ENCODE peak calls at places on chromosomes 3 and 15, in four cellular contexts. U, Z, N and D are unnamed samples. For H3K9me3, the result is how much of the 10 kb centered on the place peaks cover.

GRCh38 chr3:105611304-105612192 is 244.8 kb downstream of the ALCAM start:
- DNase-seq in U (no peak), Z (no peak), N (no peak), D (no peak)

GRCh38 chr3:31423522-31423921 is 109.2 kb upstream of the STT3B start:
- DNase-seq in U (no peak), Z (no peak), N (no peak), D (no peak)

GRCh38 chr3:45583021-45583851 is 11.3 kb upstream of the LIMD1 start:
- DNase-seq in U (no peak), Z (peak), N (no peak), D (no peak)

GRCh38 chr3:183839751-183840150 is 14.4 kb upstream of the MAP6D1 start:
- DNase-seq in U (no peak), Z (no peak), N (no peak), D (no peak)

GRCh38 chr3:42014443-42014945 is 52.6 kb upstream of the ULK4 start:
- DNase-seq in U (no peak), Z (peak), N (no peak), D (no peak)

GRCh38 chr3:175186511-175186910 is 327.4 kb downstream of the NAALADL2 start:
- DNase-seq in U (no peak), Z (no peak), N (no peak), D (no peak)

GRCh38 chr3:36697397-36698001 is 66.9 kb downstream of the DCLK3 start:
- DNase-seq in U (no peak), Z (no peak), N (no peak), D (no peak)

GRCh38 chr15:72803006-72803405 is 19.4 kb upstream of the ADPGK start:
- DNase-seq in U (no peak), Z (no peak), N (no peak), D (no peak)

GRCh38 chr15:34721802-34722795 is 32.7 kb downstream of the GJD2 start:
- DNase-seq in U (no peak), Z (no peak), N (no peak), D (no peak)

GRCh38 chr3:64687781-64688515 is at the start of gene ADAMTS9:
- DNase-seq in U (no peak), Z (peak), N (peak), D (no peak)

GRCh38 chr3:126395846-126396513 is 1.3 kb downstream of the CFAP100 start:
- DNase-seq in U (no peak), Z (no peak), N (no peak), D (no peak)

GRCh38 chr3:194003128-194004057 is 132.6 kb upstream of the HES1 start:
- DNase-seq in U (no peak), Z (peak), N (peak), D (no peak)

GRCh38 chr3:19931767-19932188 is 2.2 kb downstream of the EFHB start:
- DNase-seq in U (no peak), Z (no peak), N (no peak), D (no peak)

GRCh38 chr3:139935071-139935865 is at the start of gene CLSTN2:
- DNase-seq in U (no peak), Z (peak), N (peak), D (no peak)

GRCh38 chr3:153093629-153094028 is 68.4 kb upstream of the RAP2B start:
- DNase-seq in U (no peak), Z (no peak), N (no peak), D (no peak)

GRCh38 chr3:65483475-65483874 is 555.2 kb downstream of the MAGI1 start:
- DNase-seq in U (no peak), Z (peak), N (peak), D (no peak)

GRCh38 chr3:38551026-38551832 is 55.1 kb downstream of the EXOG start:
- DNase-seq in U (no peak), Z (peak), N (no peak), D (no peak)

GRCh38 chr3:24704496-24704895 is 209.8 kb upstream of the THRB start:
- DNase-seq in U (no peak), Z (no peak), N (no peak), D (no peak)

GRCh38 chr15:52789601-52790165 is 453 bp downstream of the ONECUT1 start:
- DNase-seq in U (no peak), Z (no peak), N (no peak), D (no peak)

GRCh38 chr3:13712682-13713180 is 163.8 kb downstream of the FBLN2 start:
- DNase-seq in U (no peak), Z (no peak), N (peak), D (no peak)
- H3K9me3 ChIP-seq in U (under half), Z (under half), N (under half), D (under half)

GRCh38 chr15:25054329-25054728 is 99.5 kb downstream of the SNRPN start:
- DNase-seq in U (no peak), Z (no peak), N (no peak), D (no peak)

GRCh38 chr15:25053000-25053815 is 98.4 kb downstream of the SNRPN start:
- DNase-seq in U (no peak), Z (no peak), N (no peak), D (no peak)

GRCh38 chr15:25055356-25056068 is 100.7 kb downstream of the SNRPN start:
- DNase-seq in U (no peak), Z (no peak), N (no peak), D (no peak)

GRCh38 chr15:25056484-25057429 is 102.0 kb downstream of the SNRPN start:
- DNase-seq in U (no peak), Z (no peak), N (no peak), D (no peak)

DNA sequence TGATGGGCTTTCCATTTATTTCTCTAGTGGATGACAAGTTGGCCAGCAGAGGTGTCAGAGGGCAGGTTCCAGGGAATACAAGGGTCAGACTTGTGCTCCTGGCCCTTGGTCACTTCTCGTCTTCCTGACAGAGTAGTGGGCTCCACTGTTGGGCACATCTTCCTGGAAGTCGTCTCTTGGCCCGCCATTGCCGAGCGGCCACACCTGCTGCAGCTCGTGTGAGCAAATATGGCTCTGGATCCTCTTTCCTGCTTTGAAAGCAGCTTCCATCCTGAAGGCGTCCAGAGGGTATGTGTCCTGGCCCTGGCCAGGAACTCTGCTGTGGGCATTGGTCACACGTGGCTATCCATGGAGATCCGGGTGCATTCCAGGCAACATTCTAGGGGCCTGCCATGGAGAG is 100.2 kb downstream of the SNRPN start:
- DNase-seq in U (no peak), Z (no peak), N (no peak), D (no peak)
- H3K9me3 ChIP-seq in U (under half), Z (half or more), N (half or more), D (half or more)

GRCh38 chr15:25600751-25601150 is 161.9 kb upstream of the UBE3A start:
- DNase-seq in U (no peak), Z (no peak), N (no peak), D (no peak)

GRCh38 chr15:25596644-25597562 is 158.1 kb upstream of the UBE3A start:
- DNase-seq in U (no peak), Z (no peak), N (no peak), D (no peak)

GRCh38 chr15:25597576-25597975 is 158.8 kb upstream of the UBE3A start:
- DNase-seq in U (no peak), Z (no peak), N (no peak), D (no peak)
- H3K9me3 ChIP-seq in U (under half), Z (under half), N (under half), D (under half)

GRCh38 chr3:160098261-160098908 is 109.8 kb downstream of the IL12A start:
- DNase-seq in U (no peak), Z (no peak), N (no peak), D (no peak)

GRCh38 chr3:160091441-160091840 is 102.8 kb downstream of the IL12A start:
- DNase-seq in U (no peak), Z (no peak), N (no peak), D (no peak)

GRCh38 chr3:160097478-160097877 is 108.8 kb downstream of the IL12A start:
- DNase-seq in U (no peak), Z (no peak), N (no peak), D (no peak)

GRCh38 chr3:160092760-160093159 is 104.1 kb downstream of the IL12A start:
- DNase-seq in U (no peak), Z (no peak), N (no peak), D (no peak)

DNA sequence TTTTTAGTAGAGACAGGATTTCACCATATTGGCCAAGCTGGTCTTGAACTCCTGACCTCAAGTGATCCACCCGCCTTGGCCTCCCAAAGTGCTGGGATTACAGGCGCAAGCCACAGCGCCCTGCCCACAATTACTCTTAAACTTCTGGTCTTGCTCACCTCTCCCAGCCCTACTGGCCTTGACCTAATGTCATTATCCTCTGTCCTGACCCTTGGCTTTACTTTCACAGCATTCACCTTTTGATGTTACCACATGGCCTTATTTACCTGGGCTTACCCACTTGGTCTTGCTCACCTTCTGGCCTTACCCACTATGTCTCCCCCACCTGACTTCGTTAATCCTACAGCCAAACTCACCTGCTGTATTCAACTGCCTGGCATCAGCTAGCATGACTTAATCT is 105.9 kb downstream of the IL12A start:
- DNase-seq in U (no peak), Z (no peak), N (no peak), D (no peak)
- H3K9me3 ChIP-seq in U (under half), Z (under half), N (under half), D (under half)

GRCh38 chr3:135107043-135107442 is 312.0 kb downstream of the EPHB1 start:
- DNase-seq in U (no peak), Z (no peak), N (no peak), D (no peak)
- H3K9me3 ChIP-seq in U (under half), Z (under half), N (under half), D (under half)

GRCh38 chr15:26280281-26280680 is 417.2 kb upstream of the ATP10A start:
- DNase-seq in U (no peak), Z (no peak), N (no peak), D (no peak)
- H3K9me3 ChIP-seq in U (under half), Z (under half), N (under half), D (under half)

DNA sequence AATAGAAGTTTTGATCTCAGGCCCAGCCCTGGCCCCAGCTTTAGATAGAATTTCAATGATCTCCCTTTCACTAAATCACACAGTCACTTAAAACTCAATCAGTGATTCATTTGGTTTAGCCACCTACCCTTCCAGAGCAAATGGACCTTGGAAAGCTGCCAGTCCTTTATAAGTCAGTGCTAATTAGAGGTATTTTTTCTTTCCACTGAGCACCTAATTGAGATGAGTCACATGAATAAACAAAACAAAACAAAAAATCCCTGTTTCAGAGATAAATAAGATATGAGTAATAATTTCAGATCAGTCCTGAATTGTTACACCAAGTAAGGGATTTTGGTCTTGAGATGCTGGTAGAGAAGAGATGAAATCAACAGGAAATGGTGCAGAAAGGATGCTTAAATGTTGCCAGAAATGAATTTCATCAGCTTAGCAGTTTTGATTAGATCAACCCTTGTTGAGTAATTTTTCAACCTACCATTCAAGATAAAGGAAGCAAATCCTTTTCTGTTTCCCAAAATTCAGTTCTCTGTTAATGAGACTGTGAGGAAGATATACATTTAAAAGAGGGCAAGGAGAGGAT is 352.0 kb upstream of the COL8A1 start:
- DNase-seq in U (no peak), Z (no peak), N (no peak), D (no peak)
- H3K9me3 ChIP-seq in U (under half), Z (under half), N (under half), D (under half)

DNA sequence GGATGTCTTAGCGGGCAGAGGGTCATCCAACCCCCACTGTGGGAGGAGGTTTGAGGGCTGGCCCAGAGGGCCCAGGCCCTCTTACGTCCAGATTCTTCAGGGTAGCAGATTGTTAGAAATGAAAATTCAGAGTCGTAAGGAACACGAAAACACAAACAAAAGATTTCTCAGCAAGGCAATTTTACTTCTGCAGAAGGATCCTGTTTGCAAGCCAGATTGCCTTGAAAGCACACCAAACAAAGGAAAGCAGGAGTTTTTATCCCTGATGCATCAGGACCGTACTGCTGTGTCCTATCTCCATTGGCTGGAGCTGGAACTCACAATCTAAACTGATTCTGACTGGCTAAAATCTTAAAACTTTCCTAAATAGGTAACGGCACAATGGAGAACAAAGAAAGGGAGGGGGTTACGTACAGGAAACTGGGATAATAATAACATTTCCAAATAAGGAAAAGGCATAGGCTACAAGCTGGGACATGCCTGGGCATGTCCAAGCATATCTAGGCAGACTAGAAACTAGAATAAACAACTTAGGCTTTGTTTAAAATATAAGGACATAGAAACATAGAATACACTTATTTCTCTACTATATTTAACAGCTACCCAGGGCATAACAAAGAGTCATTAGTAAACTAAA is 97.3 kb upstream of the C2CD4B start:
- DNase-seq in U (no peak), Z (no peak), N (no peak), D (no peak)
- H3K9me3 ChIP-seq in U (under half), Z (under half), N (under half), D (under half)